ENCODE peak calls at places on chromosomes 6 and 20, in nine cellular contexts. V is neuronal stem cell, T is GM12878, R is stomach, N is heart right ventricle, W is psoas muscle, E is HAP-1, C is neural progenitor cell, Z is mucosa of descending colon. O is an unnamed sample. For H3K9me3, the result is how much of the 10 kb centered on the place peaks cover.

GRCh38 chr20:2713285-2713684 is 20.7 kb downstream of the EBF4 start:
- DNase-seq in V (no peak), T (no peak), R (no peak), N (no peak), W (no peak), E (no peak), C (no peak), Z (no peak), O (no peak)

GRCh38 chr6:3561745-3562144 is 104.9 kb upstream of the SLC22A23 start:
- DNase-seq in V (no peak), T (no peak), R (no peak), N (no peak), W (no peak), E (peak), C (peak), Z (no peak), O (peak)

GRCh38 chr20:1185781-1186334 is 1.1 kb upstream of the TMEM74B start:
- DNase-seq in V (peak), T (no peak), R (peak), N (peak), W (no peak), E (peak), C (peak), Z (no peak), O (peak)

GRCh38 chr6:169495601-169496000 is 206.2 kb downstream of the WDR27 start:
- DNase-seq in V (no peak), T (no peak), R (no peak), N (no peak), W (no peak), E (no peak), C (no peak), Z (no peak), O (no peak)

GRCh38 chr6:163427498-163428254 is 13.2 kb downstream of the QKI start:
- DNase-seq in V (no peak), T (no peak), R (no peak), N (no peak), W (no peak), E (no peak), C (peak), Z (no peak), O (no peak)

GRCh38 chr6:112199001-112199403 is 55.4 kb downstream of the LAMA4 start:
- DNase-seq in V (no peak), T (no peak), R (no peak), N (no peak), W (no peak), E (no peak), C (no peak), Z (no peak), O (no peak)

GRCh38 chr6:24394777-24395437 is 7.8 kb upstream of the MRS2 start:
- DNase-seq in V (no peak), T (no peak), R (no peak), N (no peak), W (no peak), E (no peak), C (no peak), Z (no peak), O (no peak)

GRCh38 chr20:48384147-48384818 is 443.5 kb downstream of the PREX1 start:
- DNase-seq in V (no peak), T (no peak), R (no peak), N (no peak), W (no peak), E (peak), C (no peak), Z (no peak), O (peak)

GRCh38 chr6:21840428-21840827 is 246.9 kb downstream of the SOX4 start:
- DNase-seq in V (no peak), T (no peak), R (no peak), N (no peak), W (no peak), E (no peak), C (no peak), Z (no peak), O (no peak)

GRCh38 chr20:2825770-2826169 is 9.6 kb downstream of the TMEM239 start:
- DNase-seq in V (no peak), T (no peak), R (no peak), N (no peak), W (no peak), E (no peak), C (no peak), Z (no peak), O (no peak)

GRCh38 chr20:59633646-59634045 is 29.3 kb downstream of the PHACTR3 start:
- DNase-seq in V (no peak), T (no peak), R (no peak), N (no peak), W (no peak), E (no peak), C (no peak), Z (no peak), O (no peak)

GRCh38 chr20:1490643-1491042 is 577 bp downstream of the SIRPB2 start:
- DNase-seq in V (no peak), T (no peak), R (no peak), N (no peak), W (no peak), E (no peak), C (no peak), Z (no peak), O (no peak)

GRCh38 chr6:118577972-118578371 is 29.9 kb downstream of the PLN start:
- DNase-seq in V (no peak), T (no peak), R (no peak), N (no peak), W (no peak), E (no peak), C (no peak), Z (no peak), O (no peak)

GRCh38 chr6:118578617-118579016 is 30.5 kb downstream of the PLN start:
- DNase-seq in V (no peak), T (no peak), R (no peak), N (no peak), W (no peak), E (no peak), C (no peak), Z (no peak), O (no peak)

GRCh38 chr6:118571121-118571520 is 23.0 kb downstream of the PLN start:
- DNase-seq in V (no peak), T (no peak), R (no peak), N (no peak), W (no peak), E (no peak), C (no peak), Z (no peak), O (no peak)

GRCh38 chr6:118569498-118569897 is 21.4 kb downstream of the PLN start:
- DNase-seq in V (no peak), T (no peak), R (no peak), N (no peak), W (no peak), E (no peak), C (no peak), Z (no peak), O (no peak)

DNA sequence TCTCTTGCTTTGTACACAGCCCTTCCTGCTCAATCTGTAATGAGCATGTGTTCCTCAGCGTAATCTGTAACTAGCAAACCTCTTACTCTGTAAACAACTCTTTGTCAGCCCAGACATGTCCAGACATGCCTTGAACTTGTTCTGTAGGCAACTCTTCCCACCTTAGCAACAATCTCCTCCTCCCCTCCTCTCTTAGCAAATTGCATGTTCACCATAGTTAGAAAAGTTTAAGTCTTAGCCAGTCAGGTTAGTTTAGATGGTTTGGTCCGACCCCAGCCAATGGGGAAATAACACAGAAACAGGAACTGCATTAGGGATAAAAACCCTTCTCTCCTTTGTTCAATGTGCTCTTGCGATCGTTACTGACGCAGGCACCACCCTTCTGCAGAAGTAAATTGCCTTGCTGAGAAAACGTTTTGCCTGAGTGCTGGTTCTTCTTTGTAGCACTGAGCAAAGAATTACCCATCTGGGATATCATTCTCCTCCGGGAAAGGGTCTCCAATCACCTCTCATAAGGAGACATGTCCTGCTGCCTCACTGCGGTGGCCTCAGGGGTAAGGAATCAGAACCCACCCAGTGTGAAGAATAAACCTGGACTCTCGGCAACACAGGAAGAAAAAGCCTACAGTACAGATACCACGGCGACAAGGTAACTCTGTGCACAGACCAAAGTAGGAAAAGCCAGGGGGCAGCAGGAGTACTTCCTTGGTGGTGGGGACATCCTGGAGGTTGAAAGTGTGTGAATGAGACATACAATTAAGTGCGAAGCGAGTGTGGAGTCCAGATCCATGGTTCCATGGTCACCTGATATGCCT is 26.2 kb downstream of the PLN start:
- DNase-seq in V (no peak), T (no peak), R (no peak), N (no peak), W (no peak), E (peak), C (peak), Z (no peak), O (no peak)
- H3K9me3 ChIP-seq in V (under half), T (under half), R (under half), N (half or more), W (under half), E (under half), C (under half), Z (half or more), O (under half)

GRCh38 chr6:27290065-27290849 is 21.8 kb downstream of the POM121L2 start:
- DNase-seq in V (no peak), T (peak), R (no peak), N (no peak), W (no peak), E (no peak), C (peak), Z (no peak), O (no peak)
- H3K9me3 ChIP-seq in V (under half), T (under half), R (under half), N (under half), W (under half), E (under half), C (under half), Z (under half), O (half or more)

DNA sequence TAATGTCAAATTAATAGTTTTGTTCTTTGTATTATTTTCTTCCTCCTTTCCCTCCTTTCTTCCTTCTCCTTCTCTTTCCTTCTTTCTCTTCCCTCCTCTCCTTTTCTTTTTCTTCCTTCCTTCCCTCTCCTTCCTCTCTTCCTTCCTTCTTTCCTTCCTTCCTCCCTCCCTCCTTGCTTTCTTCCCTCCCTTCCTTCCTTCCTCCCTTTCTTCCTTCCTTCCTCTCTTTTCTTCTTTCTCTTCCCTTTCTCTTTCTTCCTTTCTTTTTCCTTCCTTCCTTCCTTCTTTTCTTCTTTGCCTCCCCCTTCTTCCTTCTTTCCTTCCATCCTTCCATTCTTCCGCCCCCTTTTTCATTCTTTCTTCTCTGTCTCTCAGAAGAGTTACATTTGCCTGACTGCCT is 518.2 kb upstream of the ID4 start:
- DNase-seq in V (no peak), T (no peak), R (no peak), N (no peak), W (no peak), E (no peak), C (no peak), Z (no peak), O (no peak)
- H3K9me3 ChIP-seq in V (under half), T (under half), R (under half), N (under half), W (under half), E (under half), C (under half), Z (under half), O (under half)

DNA sequence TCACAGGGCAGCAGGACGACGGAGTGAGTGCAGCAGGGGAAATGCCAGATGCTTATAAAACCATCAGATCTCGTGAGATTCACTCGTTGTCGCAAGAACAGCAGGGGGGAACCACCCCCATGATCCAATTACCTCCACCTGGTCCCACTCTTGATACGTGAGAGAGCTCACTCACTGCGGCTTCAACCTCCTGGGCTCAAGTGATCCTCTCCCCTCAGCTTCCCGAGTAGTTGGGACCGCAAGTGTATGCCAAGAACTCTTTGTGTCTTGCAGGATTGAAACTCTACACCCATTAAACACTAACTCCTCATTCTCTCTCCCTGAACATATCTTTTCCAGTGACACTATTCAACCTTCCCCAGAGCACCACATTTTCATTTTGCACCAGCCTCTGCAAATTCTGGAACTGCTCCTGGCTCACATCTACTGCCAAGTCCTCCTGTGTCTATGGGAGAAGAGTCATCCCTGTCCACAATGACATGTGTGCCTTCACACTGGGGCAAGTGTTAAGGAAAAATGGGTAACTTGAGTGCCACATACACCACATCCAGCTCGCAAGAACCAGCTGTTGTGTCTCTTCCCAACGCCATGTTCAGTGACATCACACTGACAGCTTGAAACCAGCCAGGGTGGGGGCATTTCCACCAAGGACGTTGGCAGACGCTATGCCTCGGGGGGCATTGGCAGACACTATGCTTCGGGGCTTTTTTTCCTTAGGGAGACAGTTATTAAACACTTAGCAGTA is 14.7 kb upstream of the TAF4 start:
- DNase-seq in V (no peak), T (no peak), R (no peak), N (no peak), W (no peak), E (no peak), C (no peak), Z (no peak), O (no peak)
- H3K9me3 ChIP-seq in V (under half), T (under half), R (under half), N (under half), W (under half), E (under half), C (under half), Z (under half), O (under half)

GRCh38 chr6:98937351-98937750 is 10.4 kb downstream of the FBXL4 start:
- DNase-seq in V (no peak), T (no peak), R (no peak), N (no peak), W (no peak), E (no peak), C (no peak), Z (no peak), O (no peak)
- H3K9me3 ChIP-seq in V (under half), T (under half), R (under half), N (under half), W (under half), E (under half), C (under half), Z (under half), O (under half)

DNA sequence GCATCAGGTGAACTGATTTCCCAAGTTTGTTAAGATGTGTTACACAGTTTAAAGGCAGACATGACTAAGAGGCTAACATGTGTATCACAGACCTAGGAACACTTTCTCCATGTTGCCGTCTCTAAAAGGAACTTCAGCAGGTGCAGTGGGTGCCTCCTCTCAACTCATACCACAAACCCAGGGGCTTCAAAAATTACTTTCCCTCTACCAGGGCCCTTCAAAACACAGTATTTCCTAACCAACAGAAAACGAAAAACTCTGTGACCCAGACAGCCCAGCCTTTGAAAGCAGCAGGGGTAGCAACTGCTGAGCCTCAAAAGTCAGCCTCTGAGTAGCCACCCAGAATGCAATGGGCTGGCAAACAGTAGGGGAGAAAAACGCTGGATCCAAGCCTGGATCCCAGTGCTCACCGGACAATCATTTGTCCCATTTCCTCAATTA is 28.5 kb downstream of the B4GALT5 start:
- DNase-seq in V (no peak), T (no peak), R (no peak), N (no peak), W (no peak), E (no peak), C (no peak), Z (no peak), O (no peak)
- H3K9me3 ChIP-seq in V (under half), T (under half), R (under half), N (under half), W (under half), E (under half), C (under half), Z (under half), O (under half)

DNA sequence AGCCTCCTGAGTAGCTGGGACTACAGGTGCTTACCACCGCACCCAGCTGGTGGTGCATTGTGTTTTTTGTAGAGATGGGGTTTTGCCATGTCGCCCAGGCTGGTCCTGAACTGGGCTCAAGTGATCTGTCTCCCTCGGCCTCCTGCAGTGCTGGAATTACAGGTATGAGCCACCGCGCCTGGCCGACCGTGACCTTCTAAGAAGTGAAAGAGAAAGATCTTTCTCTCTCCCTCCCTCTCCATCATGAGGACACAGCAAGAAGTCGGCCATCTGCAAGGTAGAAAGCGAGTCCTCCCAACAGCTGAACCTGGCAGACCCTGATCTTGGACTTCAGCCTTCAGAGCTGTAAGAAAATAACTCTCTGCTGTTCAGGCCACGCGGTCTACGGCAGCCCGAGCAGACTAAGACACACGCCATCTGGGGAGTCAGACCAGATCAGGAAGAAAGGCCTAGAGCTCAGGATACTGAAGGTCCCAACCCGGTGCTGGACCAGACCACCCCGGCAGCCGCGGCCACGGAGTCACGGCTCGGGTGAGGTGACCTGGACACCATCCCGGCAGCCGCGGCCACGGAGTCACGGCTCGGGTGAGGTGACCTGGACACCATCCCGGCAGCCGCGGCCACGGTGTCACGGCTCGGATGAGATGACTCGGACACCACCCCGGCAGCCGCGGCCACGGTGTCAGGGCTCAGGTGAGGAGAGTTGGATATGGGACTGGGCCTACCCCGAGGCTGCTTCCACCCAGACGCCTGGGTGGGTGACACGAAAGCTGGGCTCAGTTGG is 9.6 kb downstream of the GMEB2 start:
- DNase-seq in V (no peak), T (no peak), R (no peak), N (no peak), W (no peak), E (no peak), C (no peak), Z (peak), O (no peak)
- H3K9me3 ChIP-seq in V (under half), T (under half), R (under half), N (under half), W (under half), E (under half), C (under half), Z (under half), O (under half)

O was measured in WERI-Rb-1.